ENCODE peak calls at places on chromosomes 4 and X, in five cellular contexts. W is body of pancreas, K is prostate gland, P is GM12878, Z is transverse colon. O is an unnamed sample.
A peak's percentile ranks its signal among the peaks of the same experiment; 100 is the strongest.

GRCh38 chr4:98447648-98448047 is 186.5 kb downstream of the RAP1GDS1 start:
- DNase-seq in Z (peak; percentile 11), P (no peak), K (no peak), W (no peak), O (peak; percentile 15)

GRCh38 chr4:48651869-48652447 is 128.1 kb downstream of the FRYL start:
- DNase-seq in P (no peak), W (no peak), Z (no peak), K (no peak), O (no peak)

GRCh38 chr4:104457308-104457981 is 37.2 kb downstream of the CXXC4 start:
- DNase-seq in W (no peak), K (no peak), P (no peak), Z (no peak), O (no peak)

GRCh38 chr4:68963389-68963788 is 11.8 kb upstream of the UGT2A3 start:
- DNase-seq in Z (peak; percentile 17), K (no peak), P (no peak), W (peak; percentile 36), O (no peak)

GRCh38 chrX:137575596-137576255 is 9.8 kb downstream of the ZIC3 start:
- DNase-seq in Z (no peak), W (no peak), P (no peak), K (no peak), O (no peak)

GRCh38 chr4:86032476-86033022 is 327.3 kb downstream of the MAPK10 start:
- DNase-seq in Z (no peak), W (peak; percentile 10), P (no peak), K (peak; percentile 51), O (no peak)

GRCh38 chr4:6480532-6481088 is 8.2 kb upstream of the PPP2R2C start:
- DNase-seq in P (no peak), K (no peak), W (no peak), Z (no peak), O (no peak)

GRCh38 chrX:104183685-104184084 is 17.4 kb downstream of the FAM199X start:
- DNase-seq in K (no peak), P (no peak), Z (no peak), W (no peak), O (no peak)

GRCh38 chrX:150253946-150254615 is 109.0 kb upstream of the MAMLD1 start:
- DNase-seq in P (no peak), W (no peak), K (no peak), Z (no peak), O (no peak)

GRCh38 chr4:185033072-185033471 is 14.8 kb downstream of the HELT start:
- DNase-seq in K (no peak), P (no peak), W (no peak), Z (no peak), O (no peak)

GRCh38 chrX:152086141-152086540 is 52.2 kb downstream of the MAGEA10 start:
- DNase-seq in P (no peak), W (no peak), Z (no peak), K (no peak), O (no peak)

GRCh38 chrX:43971966-43972961 is 926 bp downstream of the NDP start:
- DNase-seq in P (no peak), W (no peak), Z (no peak), K (no peak), O (no peak)

GRCh38 chr4:55409468-55410171 is 13.9 kb downstream of the TMEM165 start:
- DNase-seq in Z (no peak), K (no peak), W (no peak), P (peak; percentile 39), O (no peak)

GRCh38 chr4:124275-125081 is at the start of gene ZNF718:
- DNase-seq in W (peak; percentile 95), Z (peak; percentile 94), P (peak; percentile 95), K (peak; percentile 95), O (peak; percentile 92)
- TF ChIP-seq POLR2A in W (peak; percentile 46), Z (peak; percentile 83), P (peak; percentile 92), K (peak; percentile 79), O (peak; percentile 91)

DNA sequence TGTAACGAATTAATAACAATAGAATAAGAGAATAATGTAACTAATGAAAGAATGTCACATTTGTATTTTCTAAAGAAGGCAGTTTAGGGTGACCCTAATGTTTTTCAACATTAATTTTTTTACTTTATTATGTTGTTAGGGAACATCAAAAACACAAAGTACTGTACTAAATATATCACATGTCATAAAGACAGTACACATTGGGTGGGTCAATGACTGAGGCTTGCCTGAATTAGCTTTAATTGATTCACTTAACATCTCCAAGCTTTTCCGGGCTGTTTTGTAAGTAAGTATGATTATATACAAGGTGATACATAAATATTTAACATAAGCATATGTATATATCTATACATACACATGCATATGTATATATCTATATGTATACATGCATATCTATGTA is 43.5 kb upstream of the KLF3 start:
- DNase-seq in P (no peak), Z (no peak), W (no peak), K (no peak), O (no peak)
- TF ChIP-seq POLR2A in P (no peak), Z (no peak), W (no peak), K (no peak), O (no peak)

GRCh38 chr4:177964061-177964460 is 521.8 kb upstream of the AGA start:
- DNase-seq in Z (no peak), P (no peak), W (no peak), K (no peak), O (no peak)
- TF ChIP-seq POLR2A in Z (no peak), P (no peak), W (no peak), K (no peak), O (no peak)

GRCh38 chr4:133808151-133808550 is 393.4 kb downstream of the PABPC4L start:
- DNase-seq in Z (no peak), P (no peak), W (no peak), K (no peak), O (no peak)

GRCh38 chr4:133812236-133812635 is 389.4 kb downstream of the PABPC4L start:
- DNase-seq in P (no peak), Z (no peak), W (no peak), K (no peak), O (no peak)

DNA sequence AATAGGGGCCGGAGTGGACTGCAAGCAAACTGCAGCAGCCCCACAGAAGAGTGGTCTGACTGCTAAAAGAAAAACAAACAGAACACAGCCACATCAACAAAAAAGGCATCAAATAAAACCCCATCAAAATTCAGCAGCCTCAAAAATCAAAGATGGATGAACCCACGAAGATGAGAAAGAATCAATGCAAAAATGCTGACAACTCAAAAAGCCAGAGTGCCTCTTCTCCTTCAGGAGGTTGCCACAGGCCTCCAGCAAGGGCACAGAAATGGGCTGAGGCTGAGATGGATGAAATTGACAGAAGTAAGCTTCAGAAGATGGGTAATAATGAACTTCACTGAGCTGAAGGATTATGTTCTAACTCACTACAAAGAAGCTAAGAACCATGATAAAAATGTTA is 388.6 kb downstream of the PABPC4L start:
- DNase-seq in K (no peak), Z (no peak), W (no peak), P (no peak), O (no peak)
- TF ChIP-seq POLR2A in K (no peak), Z (no peak), W (no peak), P (no peak), O (no peak)

O was measured in erythroblast.